ENCODE peak calls at places on chromosomes 1 and 21, in ten cellular contexts. G is OCI-M1; X is CD4-positive, alpha-beta memory T cell; P is Daoy; E is COR-L47; T is body of pancreas; Z is left colon; A is HT1080; I is ELR; B is ovary. N is an unnamed sample.

GRCh38 chr1:62377043-62377562 is 57.9 kb upstream of the KANK4 start:
- DNase-seq in G (no peak), A (no peak), B (no peak), E (peak), T (peak), P (no peak), Z (no peak), X (no peak), I (no peak), N (no peak)

GRCh38 chr1:176073524-176074157 is 133.4 kb downstream of the COP1 start:
- DNase-seq in B (no peak), X (peak), I (peak), P (peak), G (peak), A (peak), E (peak), Z (peak), T (peak), N (peak)

GRCh38 chr1:38097256-38097655 is 50.7 kb upstream of the POU3F1 start:
- DNase-seq in A (no peak), T (no peak), E (peak), G (no peak), B (no peak), I (no peak), Z (peak), P (no peak), X (no peak), N (no peak)

GRCh38 chr1:37817481-37817880 is 9.5 kb upstream of the YRDC start:
- DNase-seq in B (peak), X (no peak), G (no peak), E (no peak), Z (peak), T (peak), I (no peak), A (no peak), P (no peak), N (no peak)

GRCh38 chr1:187696092-187696491 is 867.3 kb downstream of the PLA2G4A start:
- DNase-seq in B (no peak), P (peak), G (no peak), X (no peak), E (no peak), I (no peak), T (no peak), Z (no peak), A (peak), N (peak)

GRCh38 chr1:160451859-160452232 is 51.5 kb downstream of the VANGL2 start:
- DNase-seq in Z (no peak), P (no peak), E (no peak), G (no peak), X (no peak), I (no peak), B (no peak), T (no peak), A (no peak), N (no peak)

GRCh38 chr1:22418852-22419480 is 32.7 kb upstream of the ZBTB40 start:
- DNase-seq in I (peak), Z (no peak), B (no peak), X (no peak), T (no peak), G (no peak), P (peak), E (no peak), A (peak), N (peak)

GRCh38 chr1:205276334-205277065 is 45.0 kb downstream of the NUAK2 start:
- DNase-seq in P (no peak), T (peak), B (no peak), I (no peak), G (no peak), Z (no peak), E (no peak), X (no peak), A (no peak), N (no peak)

GRCh38 chr1:116983112-116983511 is 18.4 kb upstream of the CD101 start:
- DNase-seq in P (no peak), A (no peak), E (no peak), T (no peak), B (no peak), Z (no peak), X (no peak), I (no peak), G (no peak), N (no peak)

GRCh38 chr1:225445644-225446297 is 17.9 kb upstream of the LBR start:
- DNase-seq in E (no peak), Z (peak), T (no peak), A (no peak), P (no peak), I (no peak), B (no peak), G (peak), X (no peak), N (peak)

GRCh38 chr1:117821382-117821755 is 108.1 kb downstream of the GDAP2 start:
- DNase-seq in I (no peak), T (no peak), P (no peak), E (no peak), Z (no peak), X (no peak), G (no peak), A (no peak), B (no peak), N (no peak)

GRCh38 chr1:100523038-100523649 is 14.8 kb upstream of the GPR88 start:
- DNase-seq in E (no peak), T (no peak), P (no peak), A (peak), G (peak), B (no peak), X (no peak), Z (no peak), I (no peak), N (no peak)

GRCh38 chr1:236623371-236624166 is 19.3 kb upstream of the HEATR1 start:
- DNase-seq in T (no peak), E (no peak), G (no peak), Z (no peak), P (peak), X (no peak), B (no peak), I (peak), A (peak), N (peak)

GRCh38 chr1:58361134-58361533 is 185.4 kb downstream of the OMA1 start:
- DNase-seq in G (no peak), B (no peak), I (no peak), E (no peak), P (no peak), X (no peak), T (no peak), A (no peak), Z (no peak), N (no peak)

GRCh38 chr1:33133478-33134105 is 48.3 kb downstream of the TRIM62 start:
- DNase-seq in B (no peak), P (no peak), T (no peak), A (no peak), Z (no peak), X (no peak), I (no peak), E (no peak), G (no peak), N (no peak)

GRCh38 chr1:3022511-3022973 is 1.3 kb downstream of the ACTRT2 start:
- DNase-seq in A (no peak), T (peak), E (no peak), X (no peak), I (no peak), B (no peak), G (no peak), P (no peak), Z (no peak), N (no peak)

GRCh38 chr21:16570856-16571255 is 841.1 kb downstream of the USP25 start:
- DNase-seq in G (no peak), Z (no peak), I (no peak), T (no peak), X (no peak), A (peak), P (no peak), B (no peak), E (no peak), N (peak)

GRCh38 chr1:155968670-155969069 is 9.7 kb downstream of the ARHGEF2 start:
- DNase-seq in I (no peak), T (no peak), A (no peak), P (no peak), X (no peak), G (no peak), E (no peak), B (peak), Z (no peak), N (no peak)

GRCh38 chr21:46661211-46661625 is 25.7 kb downstream of the PRMT2 start:
- DNase-seq in A (peak), Z (peak), G (no peak), I (peak), P (peak), T (peak), X (peak), E (no peak), B (peak), N (no peak)

GRCh38 chr21:39168800-39169199 is 14.5 kb downstream of the PSMG1 start:
- DNase-seq in G (no peak), T (no peak), P (no peak), X (no peak), Z (no peak), A (no peak), B (no peak), I (no peak), E (no peak), N (no peak)